ENCODE peak calls at places on chromosomes 12 and 14, in six cellular contexts. H is NCI-H1092; W is activated CD4-positive, CD25-positive, alpha-beta regulatory T cell treated with anti-CD3 and anti-CD28 coated beads, Interleukin-2, amount 50 U/mL, for 16 hours; E is neuronal stem cell; G is Kasumi-1; S is HepG2. J is an unnamed sample.

GRCh38 chr12:4609071-4609470 is 39.8 kb downstream of the AKAP3 start:
- DNase-seq in E (no peak), W (no peak), S (no peak), G (no peak), H (no peak), J (no peak)

GRCh38 chr14:23008836-23009235 is 1.1 kb downstream of the C14orf93 start:
- DNase-seq in H (peak), S (no peak), G (peak), W (no peak), E (no peak), J (peak)

GRCh38 chr14:61343991-61344405 is 22.6 kb downstream of the PRKCH start:
- DNase-seq in S (no peak), W (no peak), G (no peak), E (no peak), H (no peak), J (no peak)

GRCh38 chr12:99915251-99916082 is 69.3 kb downstream of the ANKS1B start:
- DNase-seq in G (no peak), E (no peak), W (no peak), H (no peak), S (no peak), J (peak)

GRCh38 chr12:44000309-44000952 is 164.6 kb downstream of the TMEM117 start:
- DNase-seq in W (no peak), E (peak), H (peak), G (peak), S (peak), J (peak)

GRCh38 chr14:106442857-106443256 is 916.5 kb downstream of the TMEM121 start:
- DNase-seq in E (no peak), H (no peak), G (peak), S (no peak), W (peak), J (no peak)

GRCh38 chr12:52243264-52243773 is 10.3 kb downstream of the KRT7 start:
- DNase-seq in E (no peak), G (no peak), W (no peak), H (no peak), S (no peak), J (peak)

GRCh38 chr14:94888108-94888507 is 118.2 kb upstream of the GSC start:
- DNase-seq in G (no peak), E (no peak), H (no peak), S (no peak), W (no peak), J (no peak)

GRCh38 chr14:89249296-89249565 is 167.8 kb downstream of the FOXN3 start:
- DNase-seq in W (no peak), H (no peak), S (no peak), G (no peak), E (no peak), J (no peak)

GRCh38 chr14:69711471-69712216 is 55.3 kb upstream of the SRSF5 start:
- DNase-seq in S (no peak), E (no peak), G (no peak), W (no peak), H (no peak), J (no peak)

GRCh38 chr14:95741781-95742180 is 27.9 kb upstream of the TCL1A start:
- DNase-seq in E (no peak), W (no peak), S (no peak), G (no peak), H (no peak), J (no peak)

GRCh38 chr12:41073633-41074576 is 114.2 kb upstream of the PDZRN4 start:
- DNase-seq in G (no peak), E (no peak), S (no peak), W (no peak), H (no peak), J (no peak)

GRCh38 chr14:101495827-101496778 is 65.2 kb upstream of the DIO3 start:
- DNase-seq in G (no peak), W (no peak), E (peak), H (no peak), S (peak), J (no peak)

GRCh38 chr12:12686925-12687324 is 9.1 kb downstream of the GPR19 start:
- DNase-seq in E (no peak), W (no peak), G (no peak), S (no peak), H (no peak), J (no peak)

GRCh38 chr14:69670093-69670492 is 58.7 kb downstream of the SUSD6 start:
- DNase-seq in H (no peak), W (no peak), E (no peak), G (no peak), S (no peak), J (no peak)

GRCh38 chr12:64006211-64006610 is 161.7 kb downstream of the SRGAP1 start:
- DNase-seq in E (no peak), G (no peak), H (no peak), S (no peak), W (no peak), J (peak)

GRCh38 chr12:111442301-111443045 is 36.8 kb downstream of the SH2B3 start:
- DNase-seq in S (no peak), G (no peak), W (no peak), H (no peak), E (no peak), J (no peak)

GRCh38 chr12:54195736-54196347 is 7.1 kb upstream of the SMUG1 start:
- DNase-seq in S (no peak), H (no peak), E (no peak), W (no peak), G (peak), J (peak)

GRCh38 chr14:94356379-94357056 is 31.9 kb downstream of the SERPINA1 start:
- DNase-seq in H (no peak), G (no peak), E (no peak), W (no peak), S (no peak), J (no peak)

GRCh38 chr12:6542209-6543009 is 8.1 kb downstream of the GAPDH start:
- DNase-seq in W (no peak), G (no peak), S (peak), E (no peak), H (no peak), J (no peak)

GRCh38 chr12:102568151-102568815 is 87.9 kb upstream of the IGF1 start:
- DNase-seq in W (no peak), G (no peak), H (no peak), E (no peak), S (no peak), J (no peak)

GRCh38 chr12:98744692-98745091 is 99.6 kb downstream of the APAF1 start:
- DNase-seq in G (no peak), E (no peak), S (no peak), H (no peak), W (no peak), J (no peak)

GRCh38 chr14:63949696-63950095 is 96.9 kb downstream of the SYNE2 start:
- DNase-seq in G (no peak), W (no peak), S (no peak), H (no peak), E (no peak), J (no peak)

GRCh38 chr12:18368594-18368993 is 107.3 kb downstream of the PIK3C2G start:
- DNase-seq in W (no peak), H (no peak), E (no peak), S (no peak), G (peak), J (no peak)

GRCh38 chr12:107515446-107515958 is 170.1 kb upstream of the PWP1 start:
- DNase-seq in W (no peak), H (no peak), G (no peak), S (no peak), E (no peak), J (peak)

GRCh38 chr12:67430708-67431335 is 161.7 kb downstream of the CAND1 start:
- DNase-seq in E (no peak), W (no peak), H (no peak), S (no peak), G (no peak), J (no peak)

GRCh38 chr12:102376251-102376747 is 104.1 kb downstream of the IGF1 start:
- DNase-seq in E (no peak), W (no peak), H (no peak), S (no peak), G (no peak), J (no peak)

GRCh38 chr12:30795660-30796507 is 41.1 kb upstream of the CAPRIN2 start:
- DNase-seq in G (no peak), H (no peak), E (peak), W (no peak), S (peak), J (peak)

GRCh38 chr12:114809132-114809531 is 125.2 kb upstream of the TBX3 start:
- DNase-seq in S (no peak), H (no peak), W (no peak), G (no peak), E (no peak), J (no peak)

GRCh38 chr14:78342879-78343278 is 172.7 kb downstream of the NRXN3 start:
- DNase-seq in G (no peak), H (no peak), S (no peak), E (no peak), W (no peak), J (no peak)

J was measured in H4.